ENCODE peak calls at places on chromosome 12, in eight cellular contexts. C, Y, F, Q, I, L, M and V are unnamed samples.

GRCh38 chr12:66449531-66449930 is 147.2 kb downstream of the HELB start:
- DNase-seq in Q (no peak), Y (no peak), C (no peak), I (no peak), F (no peak), L (no peak), M (no peak), V (no peak)

GRCh38 chr12:143964-144649 is 69.8 kb downstream of the SLC6A12 start:
- DNase-seq in C (no peak), M (peak), F (no peak), L (no peak), Y (peak), Q (no peak), I (no peak), V (no peak)

GRCh38 chr12:116376354-116377193 is 99.1 kb upstream of the MED13L start:
- DNase-seq in L (peak), M (peak), C (no peak), Y (no peak), F (no peak), I (no peak), Q (peak), V (no peak)

GRCh38 chr12:111175404-111175803 is 193.5 kb downstream of the PHETA1 start:
- DNase-seq in M (no peak), Y (no peak), C (no peak), F (no peak), L (no peak), Q (no peak), I (no peak), V (no peak)

GRCh38 chr12:42892702-42893101 is 303.2 kb upstream of the PRICKLE1 start:
- DNase-seq in Y (no peak), L (no peak), I (no peak), C (no peak), Q (no peak), M (no peak), F (no peak), V (no peak)

GRCh38 chr12:102528111-102528510 is 47.7 kb upstream of the IGF1 start:
- DNase-seq in Q (peak), L (no peak), C (no peak), I (no peak), F (no peak), Y (no peak), M (no peak), V (no peak)

GRCh38 chr12:51975196-51975595 is 23.7 kb downstream of the ACVR1B start:
- DNase-seq in Q (no peak), F (no peak), Y (no peak), M (no peak), C (no peak), I (no peak), L (no peak), V (no peak)

GRCh38 chr12:16603916-16604575 is 1.9 kb downstream of the LMO3 start:
- DNase-seq in L (no peak), F (no peak), C (no peak), I (no peak), Y (peak), M (no peak), Q (peak), V (no peak)

GRCh38 chr12:64780531-64781373 is 21.5 kb upstream of the GNS start:
- DNase-seq in C (peak), M (no peak), L (no peak), F (peak), Q (no peak), I (peak), Y (peak), V (no peak)

GRCh38 chr12:66241061-66242043 is 52.3 kb downstream of the IRAK3 start:
- DNase-seq in Y (no peak), Q (peak), C (no peak), M (peak), F (no peak), I (no peak), L (peak), V (no peak)

GRCh38 chr12:3034067-3034750 is 43.0 kb upstream of the TSPAN9 start:
- DNase-seq in M (peak), Y (peak), F (peak), I (peak), Q (peak), C (peak), L (peak), V (peak)

GRCh38 chr12:130482448-130482847 is 144.8 kb downstream of the PIWIL1 start:
- DNase-seq in I (no peak), Y (peak), L (no peak), Q (no peak), C (no peak), F (no peak), M (no peak), V (no peak)

GRCh38 chr12:65740873-65741600 is 83.2 kb upstream of the HMGA2 start:
- DNase-seq in C (peak), L (peak), Q (peak), Y (peak), I (peak), F (peak), M (peak), V (peak)

GRCh38 chr12:86148071-86148470 is 108.1 kb downstream of the MGAT4C start:
- DNase-seq in F (no peak), L (no peak), M (no peak), Y (no peak), I (no peak), C (no peak), Q (no peak), V (no peak)

GRCh38 chr12:128794661-128795529 is 28.9 kb downstream of the SLC15A4 start:
- DNase-seq in F (peak), M (no peak), Y (no peak), C (no peak), I (no peak), Q (no peak), L (no peak), V (no peak)

GRCh38 chr12:6827982-6828670 is at the start of gene P3H3:
- DNase-seq in I (peak), M (peak), L (peak), Y (peak), F (no peak), Q (peak), C (peak), V (no peak)

GRCh38 chr12:67751376-67751928 is 102.9 kb downstream of the DYRK2 start:
- DNase-seq in Y (no peak), M (no peak), F (no peak), L (peak), Q (peak), I (no peak), C (no peak), V (peak)

GRCh38 chr12:57632898-57633825 is at the start of gene B4GALNT1:
- DNase-seq in I (peak), Q (peak), C (peak), L (peak), F (peak), M (peak), Y (peak), V (no peak)

GRCh38 chr12:55244309-55244708 is at the start of gene OR6C74:
- DNase-seq in I (no peak), F (no peak), C (no peak), Q (no peak), L (no peak), Y (no peak), M (no peak), V (no peak)

GRCh38 chr12:29148958-29149690 is at the start of gene FAR2:
- DNase-seq in L (peak), Y (peak), C (peak), M (peak), I (peak), Q (peak), F (peak), V (no peak)

GRCh38 chr12:24081581-24081980 is 132.1 kb upstream of the SOX5 start:
- DNase-seq in L (no peak), I (no peak), F (no peak), Q (no peak), Y (no peak), C (no peak), M (no peak), V (no peak)

GRCh38 chr12:46442723-46443122 is 70.2 kb upstream of the SLC38A2 start:
- DNase-seq in C (no peak), F (no peak), I (no peak), Y (no peak), L (no peak), M (no peak), Q (no peak), V (no peak)

GRCh38 chr12:42240131-42240750 is 2.2 kb upstream of the YAF2 start:
- DNase-seq in L (no peak), I (no peak), Y (peak), C (no peak), M (no peak), Q (no peak), F (no peak), V (no peak)

GRCh38 chr12:107462428-107463332 is 222.9 kb upstream of the PWP1 start:
- DNase-seq in F (no peak), M (no peak), Q (no peak), L (no peak), Y (no peak), I (no peak), C (no peak), V (no peak)

GRCh38 chr12:47817272-47818006 is 2.3 kb downstream of the HDAC7 start:
- DNase-seq in M (no peak), F (no peak), I (no peak), L (no peak), Q (peak), Y (peak), C (no peak), V (no peak)
- TF ChIP-seq CTCF in M (peak), F (no peak), I (no peak), L (peak), Q (peak), Y (peak), C (no peak), V (no peak)

GRCh38 chr12:100953217-100953616 is 158.6 kb downstream of the ANO4 start:
- DNase-seq in I (no peak), C (no peak), L (peak), F (no peak), M (no peak), Y (no peak), Q (peak), V (no peak)

GRCh38 chr12:100955139-100955538 is 160.6 kb downstream of the ANO4 start:
- DNase-seq in F (no peak), L (peak), Y (peak), I (no peak), Q (peak), C (no peak), M (peak), V (no peak)

GRCh38 chr12:100954118-100954517 is 159.5 kb downstream of the ANO4 start:
- DNase-seq in I (no peak), Y (no peak), L (no peak), Q (no peak), C (no peak), M (no peak), F (no peak), V (no peak)

GRCh38 chr12:100953677-100954076 is 159.1 kb downstream of the ANO4 start:
- DNase-seq in Q (no peak), Y (peak), I (no peak), M (no peak), C (no peak), F (no peak), L (no peak), V (no peak)

GRCh38 chr12:100951756-100952155 is 157.2 kb downstream of the ANO4 start:
- DNase-seq in F (no peak), I (no peak), L (no peak), M (no peak), Q (peak), C (no peak), Y (peak), V (no peak)
- TF ChIP-seq CTCF in F (no peak), I (no peak), L (no peak), M (no peak), Q (no peak), C (no peak), Y (peak), V (no peak)

DNA sequence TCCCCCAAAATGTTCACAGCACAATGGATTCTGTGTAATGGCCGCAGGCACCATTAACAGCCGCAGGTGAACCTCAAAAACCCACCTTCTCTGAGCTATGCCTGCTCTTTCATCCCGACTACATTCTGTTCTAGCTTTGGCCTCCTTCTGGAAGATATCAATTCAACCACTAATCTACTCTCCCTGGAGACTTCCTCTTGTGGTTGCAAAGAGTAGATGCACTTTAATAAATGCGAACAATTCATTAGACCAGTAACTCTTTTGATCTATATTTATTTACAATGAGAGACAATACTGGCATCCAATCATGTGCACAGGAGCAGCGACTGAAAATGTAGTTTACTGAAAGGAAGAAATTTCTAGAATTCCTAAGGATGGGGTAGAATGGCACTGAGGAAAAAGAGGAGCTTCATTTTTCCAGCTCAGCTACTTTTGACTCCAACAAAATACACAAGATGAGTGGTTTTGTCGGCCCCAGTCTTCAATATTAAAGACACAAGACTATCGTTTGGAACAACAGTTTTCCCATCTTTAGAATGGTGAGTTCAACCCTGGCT is 5.3 kb downstream of the GRIN2B start:
- DNase-seq in L (no peak), I (no peak), Y (peak), Q (no peak), M (no peak), F (no peak), C (no peak), V (no peak)
- TF ChIP-seq CTCF in L (no peak), I (no peak), Y (no peak), Q (no peak), M (no peak), F (no peak), C (no peak), V (no peak)

GRCh38 chr12:131833896-131834641 is 5.9 kb downstream of the MMP17 start:
- DNase-seq in F (no peak), Y (peak), M (peak), C (no peak), I (no peak), Q (peak), L (peak), V (no peak)
- TF ChIP-seq CTCF in F (peak), Y (peak), M (peak), C (no peak), I (no peak), Q (peak), L (peak), V (peak)

GRCh38 chr12:39632670-39633069 is 13.1 kb upstream of the ABCD2 start:
- DNase-seq in I (no peak), L (no peak), Q (no peak), M (no peak), Y (no peak), C (no peak), F (no peak), V (no peak)
- TF ChIP-seq CTCF in I (peak), L (no peak), Q (no peak), M (no peak), Y (no peak), C (no peak), F (no peak), V (no peak)

GRCh38 chr12:13962699-13963098 is 18.7 kb downstream of the GRIN2B start:
- DNase-seq in C (no peak), L (no peak), Q (no peak), I (no peak), F (peak), Y (peak), M (no peak), V (no peak)
- TF ChIP-seq CTCF in C (no peak), L (no peak), Q (no peak), I (no peak), F (peak), Y (peak), M (peak), V (peak)

GRCh38 chr12:63415357-63415756 is 252.9 kb downstream of the DPY19L2 start:
- DNase-seq in C (no peak), F (no peak), L (no peak), M (no peak), I (no peak), Y (no peak), Q (no peak), V (no peak)
- TF ChIP-seq CTCF in C (no peak), F (no peak), L (no peak), M (no peak), I (no peak), Y (no peak), Q (no peak), V (no peak)